ENCODE peak calls at places on chromosomes 5 and 9, in four cellular contexts. One of them, this sample, is unnamed.

GRCh38 chr9:137082222-137082924 is 4.4 kb upstream of the MAN1B1 start:
- DNase-seq in A549: no peak
- DNase-seq in HepG2: no peak
- DNase-seq in K562: no peak
- DNase-seq in this sample: no peak

GRCh38 chr5:1105350-1106265 is 6.3 kb downstream of the SLC12A7 start:
- DNase-seq in K562: peak; percentile 79
- DNase-seq in A549: peak; percentile 74
- DNase-seq in HepG2: peak; percentile 93
- DNase-seq in this sample: no peak

GRCh38 chr5:68317641-68318040 is 102.1 kb downstream of the PIK3R1 start:
- DNase-seq in HepG2: no peak
- DNase-seq in A549: no peak
- DNase-seq in K562: no peak
- DNase-seq in this sample: no peak

GRCh38 chr5:43314724-43315123 is 1.5 kb upstream of the HMGCS1 start:
- DNase-seq in K562: no peak
- DNase-seq in A549: peak; percentile 86
- DNase-seq in HepG2: no peak
- DNase-seq in this sample: no peak

GRCh38 chr9:84827248-84827786 is 157.8 kb downstream of the NTRK2 start:
- DNase-seq in K562: no peak
- DNase-seq in A549: no peak
- DNase-seq in HepG2: no peak
- DNase-seq in this sample: no peak

GRCh38 chr5:133460172-133460758 is 152.1 kb downstream of the FSTL4 start:
- DNase-seq in K562: peak; percentile 79
- DNase-seq in HepG2: no peak
- DNase-seq in A549: peak; percentile 29
- DNase-seq in this sample: no peak

GRCh38 chr9:127838375-127839078 is 15.9 kb downstream of the ENG start:
- DNase-seq in HepG2: no peak
- DNase-seq in K562: no peak
- DNase-seq in A549: peak; percentile 51
- DNase-seq in this sample: no peak

GRCh38 chr9:123562844-123563346 is 206.9 kb downstream of the CRB2 start:
- DNase-seq in A549: no peak
- DNase-seq in HepG2: no peak
- DNase-seq in K562: no peak
- DNase-seq in this sample: peak; percentile 34

GRCh38 chr5:147803941-147804717 is 21.6 kb upstream of the JAKMIP2 start:
- DNase-seq in K562: no peak
- DNase-seq in A549: no peak
- DNase-seq in HepG2: no peak
- DNase-seq in this sample: no peak

GRCh38 chr5:96080557-96080956 is 118.9 kb upstream of the ELL2 start:
- DNase-seq in A549: peak; percentile 58
- DNase-seq in HepG2: no peak
- DNase-seq in K562: no peak
- DNase-seq in this sample: no peak

GRCh38 chr5:36607114-36607561 is 732 bp downstream of the SLC1A3 start:
- DNase-seq in HepG2: no peak
- DNase-seq in K562: no peak
- DNase-seq in A549: peak; percentile 7
- DNase-seq in this sample: no peak

GRCh38 chr5:82406200-82406773 is 128.1 kb upstream of the RPS23 start:
- DNase-seq in K562: no peak
- DNase-seq in HepG2: no peak
- DNase-seq in A549: no peak
- DNase-seq in this sample: no peak

GRCh38 chr5:98320317-98320716 is 453.1 kb upstream of the RGMB start:
- DNase-seq in HepG2: no peak
- DNase-seq in K562: no peak
- DNase-seq in A549: no peak
- DNase-seq in this sample: no peak

GRCh38 chr5:154524846-154525245 is 46.8 kb upstream of the HAND1 start:
- DNase-seq in A549: no peak
- DNase-seq in HepG2: no peak
- DNase-seq in K562: no peak
- DNase-seq in this sample: no peak

GRCh38 chr5:143682221-143682620 is 129.7 kb upstream of the HMHB1 start:
- DNase-seq in HepG2: no peak
- DNase-seq in A549: peak; percentile 32
- DNase-seq in K562: no peak
- DNase-seq in this sample: no peak

GRCh38 chr5:8857051-8857450 is 688.8 kb downstream of the SEMA5A start:
- DNase-seq in HepG2: no peak
- DNase-seq in A549: no peak
- DNase-seq in K562: no peak
- DNase-seq in this sample: no peak

GRCh38 chr5:165232629-165233028 is 1727.2 kb downstream of the MAT2B start:
- DNase-seq in A549: no peak
- DNase-seq in K562: no peak
- DNase-seq in HepG2: no peak
- DNase-seq in this sample: no peak

GRCh38 chr9:37374892-37375291 is 47.6 kb upstream of the GRHPR start:
- DNase-seq in HepG2: no peak
- DNase-seq in A549: no peak
- DNase-seq in K562: no peak
- DNase-seq in this sample: peak; percentile 40

GRCh38 chr9:134726722-134727034 is 85.1 kb downstream of the COL5A1 start:
- DNase-seq in A549: no peak
- DNase-seq in HepG2: no peak
- DNase-seq in K562: no peak
- DNase-seq in this sample: no peak

GRCh38 chr5:71666321-71666720 is 52.8 kb upstream of the CARTPT start:
- DNase-seq in K562: no peak
- DNase-seq in A549: no peak
- DNase-seq in HepG2: no peak
- DNase-seq in this sample: no peak

GRCh38 chr9:19493174-19493811 is 84.5 kb downstream of the ACER2 start:
- DNase-seq in A549: peak; percentile 44
- DNase-seq in K562: peak; percentile 43
- DNase-seq in HepG2: peak; percentile 15
- DNase-seq in this sample: peak; percentile 11

GRCh38 chr5:115309751-115310370 is 13.4 kb upstream of the CCDC112 start:
- DNase-seq in HepG2: peak; percentile 26
- DNase-seq in K562: peak; percentile 15
- DNase-seq in A549: peak; percentile 38
- DNase-seq in this sample: no peak

GRCh38 chr5:53991942-53992341 is 318.4 kb downstream of the ARL15 start:
- DNase-seq in K562: peak; percentile 15
- DNase-seq in HepG2: no peak
- DNase-seq in A549: peak; percentile 28
- DNase-seq in this sample: peak; percentile 3

GRCh38 chr9:22342489-22343217 is 104.0 kb upstream of the DMRTA1 start:
- DNase-seq in K562: no peak
- DNase-seq in HepG2: peak; percentile 27
- DNase-seq in A549: peak; percentile 48
- DNase-seq in this sample: no peak

DNA sequence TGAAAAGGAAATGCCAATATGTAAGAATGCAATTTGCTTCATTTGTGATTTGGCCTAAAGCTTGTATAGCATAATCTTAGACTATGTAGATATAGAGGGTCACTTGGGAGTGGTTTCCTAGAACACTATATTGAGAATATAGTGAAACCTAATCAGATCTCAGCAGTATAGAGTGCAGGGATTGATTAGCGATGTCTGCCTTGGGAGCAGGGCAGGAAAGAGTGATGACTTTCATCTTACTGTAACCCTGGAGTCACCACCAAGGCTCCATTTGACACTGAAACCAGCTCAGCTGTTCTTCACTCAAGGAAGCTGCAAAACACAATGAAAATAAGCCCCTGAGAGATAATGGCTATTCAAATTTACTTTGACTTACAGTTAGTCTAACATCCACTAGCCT is 26.2 kb upstream of the ARRDC3 start:
- DNase-seq in A549: no peak
- DNase-seq in K562: no peak
- DNase-seq in HepG2: no peak
- DNase-seq in this sample: no peak
- TF ChIP-seq CHD4 in A549: no peak
- TF ChIP-seq CHD4 in K562: no peak
- TF ChIP-seq CHD4 in HepG2: no peak
- TF ChIP-seq CHD4 in this sample: no peak

DNA sequence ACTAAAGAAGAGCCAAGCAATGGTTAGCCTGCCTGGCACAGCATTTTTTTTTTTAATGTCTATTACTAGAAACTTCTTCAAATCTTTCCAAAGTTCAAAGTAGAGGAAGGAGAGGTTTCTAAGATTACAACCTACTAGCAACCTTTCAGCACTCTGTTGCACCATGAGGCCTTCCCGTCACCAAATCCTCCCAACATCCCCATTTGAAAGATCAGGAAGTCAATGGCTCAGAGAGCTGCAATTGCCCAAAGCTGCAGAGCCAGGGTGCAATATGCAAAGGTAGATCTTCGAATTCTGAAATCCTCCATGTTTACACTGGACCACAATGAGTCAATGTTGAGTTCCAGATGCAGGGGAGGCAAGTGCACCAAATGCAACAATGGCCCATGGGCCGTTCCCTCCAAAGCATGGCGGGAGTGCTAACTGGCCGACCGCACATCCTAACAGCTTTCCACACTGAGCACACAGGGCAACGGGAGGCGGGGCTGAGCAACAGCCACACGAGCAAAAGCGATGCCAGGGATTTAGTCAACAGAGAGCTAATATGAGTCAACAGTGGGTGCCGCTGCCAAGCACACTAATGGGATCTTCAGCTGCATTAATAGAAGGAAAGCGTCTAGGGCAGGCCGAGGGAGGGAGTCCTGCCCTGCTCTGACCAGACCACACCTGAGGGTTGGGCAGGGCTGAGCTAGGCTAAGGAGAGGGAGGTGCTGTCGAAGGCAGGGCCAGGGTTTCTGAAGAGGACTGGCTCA is 4.8 kb downstream of the EPB41L4B start:
- DNase-seq in HepG2: peak; percentile 34
- DNase-seq in K562: no peak
- DNase-seq in A549: peak; percentile 91
- DNase-seq in this sample: no peak
- TF ChIP-seq CHD4 in HepG2: no peak
- TF ChIP-seq CHD4 in K562: no peak
- TF ChIP-seq CHD4 in A549: no peak
- TF ChIP-seq CHD4 in this sample: no peak

GRCh38 chr9:113946496-113947115 is 70.5 kb downstream of the ZNF618 start:
- DNase-seq in K562: no peak
- DNase-seq in HepG2: no peak
- DNase-seq in A549: no peak
- DNase-seq in this sample: no peak
- TF ChIP-seq CHD4 in K562: no peak
- TF ChIP-seq CHD4 in HepG2: no peak
- TF ChIP-seq CHD4 in A549: no peak
- TF ChIP-seq CHD4 in this sample: no peak

DNA sequence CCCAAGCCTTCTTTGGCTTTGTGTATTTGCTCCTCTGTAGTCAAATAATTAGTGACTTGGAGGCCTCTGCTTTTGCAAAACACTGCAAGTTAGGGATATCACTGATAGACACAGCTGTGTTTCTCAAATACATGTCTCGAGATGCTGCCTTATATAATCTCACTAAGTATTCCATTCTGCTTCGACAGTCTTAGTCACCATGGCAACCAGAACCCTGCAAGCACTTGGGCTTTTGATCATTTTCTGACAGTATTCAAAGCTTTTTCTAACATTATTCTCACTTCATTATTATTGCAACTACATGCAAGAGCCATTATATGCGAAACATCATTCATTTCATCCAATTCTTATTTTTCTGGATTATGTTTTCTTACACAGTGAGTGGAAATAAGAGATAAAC is 94.1 kb downstream of the SCAI start:
- DNase-seq in A549: no peak
- DNase-seq in HepG2: no peak
- DNase-seq in K562: no peak
- DNase-seq in this sample: no peak
- TF ChIP-seq CHD4 in A549: no peak
- TF ChIP-seq CHD4 in HepG2: no peak
- TF ChIP-seq CHD4 in K562: no peak
- TF ChIP-seq CHD4 in this sample: no peak

This sample was measured in GM12878.